ENCODE peak calls at places on chromosomes 6 and 20, in four cellular contexts. C is right cardiac atrium; S is CD4-positive, CD25-positive, alpha-beta regulatory T cell; O is GM12878. N is an unnamed sample. For H3K27me3, the result is how much of the 10 kb centered on the place peaks cover.

GRCh38 chr6:165988306-165988756 is 179.3 kb downstream of the TBXT start:
- DNase-seq in C (no peak), S (no peak), O (no peak), N (no peak)

GRCh38 chr6:139996253-139996834 is 621.9 kb upstream of the CITED2 start:
- DNase-seq in O (peak), S (no peak), C (no peak), N (no peak)

GRCh38 chr6:130070306-130070705 is 51.9 kb downstream of the L3MBTL3 start:
- DNase-seq in S (no peak), O (no peak), C (no peak), N (no peak)

GRCh38 chr20:32537657-32538525 is 47.2 kb downstream of the NOL4L start:
- DNase-seq in S (no peak), O (no peak), C (no peak), N (no peak)

GRCh38 chr6:150881911-150882481 is 16.5 kb downstream of the MTHFD1L start:
- DNase-seq in S (no peak), O (no peak), C (peak), N (peak)

GRCh38 chr20:41649489-41649888 is 31.3 kb upstream of the CHD6 start:
- DNase-seq in O (no peak), C (no peak), S (no peak), N (no peak)

GRCh38 chr20:51680067-51680749 is 88.0 kb downstream of the ATP9A start:
- DNase-seq in O (no peak), C (no peak), S (no peak), N (no peak)

GRCh38 chr6:89353702-89354392 is 1.3 kb upstream of the UBE2J1 start:
- DNase-seq in C (no peak), S (no peak), O (no peak), N (no peak)

GRCh38 chr20:61742097-61742805 is 323.4 kb downstream of the TAF4 start:
- DNase-seq in C (peak), O (no peak), S (no peak), N (no peak)

GRCh38 chr6:64874776-64875175 is 832.2 kb downstream of the EYS start:
- DNase-seq in O (no peak), C (no peak), S (no peak), N (no peak)

GRCh38 chr6:33437666-33438065 is 16.7 kb upstream of the ZBTB9 start:
- DNase-seq in S (no peak), O (no peak), C (no peak), N (no peak)

GRCh38 chr20:31818376-31818908 is 714 bp upstream of the MYLK2 start:
- DNase-seq in C (no peak), O (no peak), S (no peak), N (no peak)

GRCh38 chr6:167689751-167690150 is 137.0 kb upstream of the AFDN start:
- DNase-seq in S (no peak), C (peak), O (no peak), N (peak)

GRCh38 chr6:167687035-167687720 is 139.5 kb upstream of the AFDN start:
- DNase-seq in C (no peak), S (no peak), O (no peak), N (no peak)

GRCh38 chr6:167691566-167692312 is 135.0 kb upstream of the AFDN start:
- DNase-seq in C (no peak), S (no peak), O (no peak), N (no peak)

GRCh38 chr6:167688123-167688522 is 138.6 kb upstream of the AFDN start:
- DNase-seq in C (no peak), O (no peak), S (no peak), N (no peak)

DNA sequence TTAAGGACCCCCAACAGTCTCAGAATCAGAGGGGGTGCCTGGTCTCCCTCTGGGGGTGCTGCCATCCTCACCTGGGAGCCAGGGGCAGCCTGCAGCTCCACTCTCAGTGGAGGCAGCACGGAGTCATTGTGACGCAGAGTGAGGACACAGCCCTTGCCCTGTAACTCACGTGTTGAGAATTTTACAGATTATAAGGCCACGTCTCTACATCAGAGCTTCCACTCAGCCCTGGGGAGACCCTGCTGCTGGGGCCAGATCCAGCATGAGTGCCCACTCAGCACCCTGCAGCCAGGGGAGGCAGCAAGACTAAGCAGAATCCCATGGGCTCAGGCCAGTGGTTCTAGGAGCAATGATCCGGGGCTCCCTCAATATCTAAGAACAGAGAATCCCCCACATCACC is 137.4 kb upstream of the AFDN start:
- DNase-seq in C (no peak), O (no peak), S (no peak), N (no peak)
- H3K27me3 ChIP-seq in C (under half), O (under half), S (under half), N (under half)

GRCh38 chr6:137339929-137340559 is 120.9 kb upstream of the IFNGR1 start:
- DNase-seq in O (no peak), S (no peak), C (no peak), N (no peak)

GRCh38 chr6:137342607-137343186 is 123.5 kb upstream of the IFNGR1 start:
- DNase-seq in S (no peak), C (no peak), O (no peak), N (no peak)

DNA sequence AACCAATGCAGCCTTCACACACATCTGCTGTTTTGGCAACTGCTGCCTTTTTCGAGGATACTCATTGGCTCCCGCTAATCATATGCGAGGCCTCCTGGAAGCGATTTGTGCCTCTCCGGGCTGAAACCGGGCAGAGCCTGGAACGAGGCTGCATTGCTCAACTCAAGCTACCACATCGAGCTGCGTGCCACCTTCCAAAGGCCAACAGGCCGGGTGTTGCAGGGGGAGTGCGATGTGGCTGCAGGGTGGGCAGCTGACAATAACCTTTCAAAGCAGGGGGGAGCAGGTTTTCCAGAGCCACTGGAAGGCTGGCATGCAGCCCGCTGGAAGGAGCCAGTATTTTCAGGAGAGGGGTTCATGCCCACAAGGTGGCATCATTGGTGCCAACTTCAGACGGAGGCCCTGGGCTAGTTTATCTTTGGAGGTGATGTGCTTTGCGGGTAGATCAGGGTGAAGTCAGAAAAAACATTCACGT is 122.6 kb upstream of the IFNGR1 start:
- DNase-seq in S (peak), C (peak), O (no peak), N (peak)
- H3K4me3 ChIP-seq in S (peak), C (no peak), O (no peak), N (no peak)

GRCh38 chr6:36839819-36840379 is 655 bp upstream of the CPNE5 start:
- DNase-seq in O (no peak), S (peak), C (peak), N (peak)

GRCh38 chr6:36836771-36837339 is 2.4 kb downstream of the CPNE5 start:
- DNase-seq in O (no peak), S (no peak), C (no peak), N (no peak)

GRCh38 chr6:36836091-36836770 is 3.0 kb downstream of the CPNE5 start:
- DNase-seq in C (no peak), S (no peak), O (no peak), N (no peak)

GRCh38 chr6:36838896-36839818 is at the start of gene CPNE5:
- DNase-seq in S (no peak), O (no peak), C (peak), N (peak)

DNA sequence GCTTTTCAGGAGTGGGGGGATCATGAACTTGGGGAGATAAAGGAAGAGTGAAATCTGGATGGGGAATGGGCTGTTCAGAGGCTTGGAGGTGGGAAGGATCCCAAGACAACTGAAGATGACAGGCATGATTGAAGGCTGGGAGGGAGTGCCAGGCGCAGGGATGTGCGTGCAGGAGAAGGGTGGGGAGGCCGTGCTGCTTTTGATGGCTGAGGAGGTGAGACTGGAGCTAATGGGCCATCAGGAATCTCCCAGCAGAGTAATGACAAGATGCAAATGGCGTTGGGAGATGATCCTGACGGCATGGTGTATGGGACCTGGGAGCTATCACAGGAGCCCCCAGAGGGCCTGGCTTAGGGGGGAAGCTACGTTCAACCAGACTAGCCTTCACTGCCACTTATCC is 1.6 kb downstream of the CPNE5 start:
- DNase-seq in C (no peak), S (no peak), O (no peak), N (no peak)
- H3K27me3 ChIP-seq in C (under half), S (under half), O (under half), N (under half)

DNA sequence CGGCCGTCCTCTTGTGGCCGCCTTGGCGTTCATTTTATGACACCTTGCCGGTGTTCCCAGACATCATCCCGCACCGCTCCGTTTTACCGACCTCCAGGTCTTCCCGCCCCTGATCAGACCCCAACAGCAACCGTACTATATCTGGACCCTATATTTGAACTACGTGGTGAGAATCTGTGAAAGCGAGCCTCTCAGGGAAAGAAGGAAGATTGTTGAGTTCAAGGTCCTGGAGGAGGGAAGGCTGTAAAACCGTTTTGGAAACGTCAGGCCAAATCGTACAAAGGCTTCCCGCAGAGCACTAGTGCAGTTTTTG is 1.4 kb upstream of the CNR1 start:
- DNase-seq in S (no peak), O (no peak), C (no peak), N (no peak)
- H3K4me3 ChIP-seq in S (no peak), O (no peak), C (peak), N (no peak)

GRCh38 chr20:59756241-59756640 is 151.9 kb downstream of the PHACTR3 start:
- DNase-seq in S (no peak), C (no peak), O (no peak), N (no peak)
- H3K27me3 ChIP-seq in S (under half), C (under half), O (under half), N (under half)

GRCh38 chr20:21628800-21629199 is 76.7 kb upstream of the PAX1 start:
- DNase-seq in O (no peak), S (no peak), C (no peak), N (no peak)
- H3K4me3 ChIP-seq in O (no peak), S (no peak), C (no peak), N (no peak)